ENCODE peak calls at places on chromosome 1, in four cellular contexts. W is mammary epithelial cell, A is neuronal stem cell, H is HCT116. Y is an unnamed sample.

GRCh38 chr1:169201084-169201619 is 94.7 kb downstream of the ATP1B1 start:
- DNase-seq in H (no peak), W (peak; percentile 58), A (no peak), Y (no peak)

GRCh38 chr1:151535326-151536271 is 4.5 kb upstream of the TUFT1 start:
- DNase-seq in W (no peak), H (no peak), A (no peak), Y (no peak)

GRCh38 chr1:31932491-31933316 is 5.5 kb downstream of the PTP4A2 start:
- DNase-seq in H (no peak), W (peak; percentile 51), A (no peak), Y (no peak)

GRCh38 chr1:171468120-171468790 is 17.1 kb upstream of the PRRC2C start:
- DNase-seq in A (no peak), H (peak; percentile 37), W (peak; percentile 90), Y (no peak)

GRCh38 chr1:165675794-165676193 is 22.6 kb downstream of the ALDH9A1 start:
- DNase-seq in W (no peak), A (no peak), H (no peak), Y (no peak)

GRCh38 chr1:246064891-246065290 is 442.2 kb downstream of the SMYD3 start:
- DNase-seq in W (no peak), H (no peak), A (no peak), Y (no peak)

GRCh38 chr1:34267326-34267725 is 90.6 kb downstream of the C1orf94 start:
- DNase-seq in A (no peak), W (no peak), H (no peak), Y (no peak)

GRCh38 chr1:94160811-94161210 is 39.9 kb upstream of the ABCA4 start:
- DNase-seq in H (peak; percentile 43), W (peak; percentile 32), A (peak; percentile 23), Y (no peak)

GRCh38 chr1:161382214-161383019 is 14.7 kb upstream of the CFAP126 start:
- DNase-seq in A (peak; percentile 29), W (peak; percentile 80), H (peak; percentile 45), Y (no peak)

GRCh38 chr1:110673197-110673701 is 1.5 kb downstream of the KCNA3 start:
- DNase-seq in A (no peak), W (no peak), H (no peak), Y (no peak)

GRCh38 chr1:38190978-38191377 is 144.4 kb upstream of the POU3F1 start:
- DNase-seq in A (no peak), W (no peak), H (no peak), Y (no peak)

GRCh38 chr1:210143465-210144062 is 89.0 kb upstream of the SERTAD4 start:
- DNase-seq in A (peak; percentile 54), W (peak; percentile 51), H (peak; percentile 58), Y (peak; percentile 80)

GRCh38 chr1:17881761-17882160 is 126.6 kb downstream of the ACTL8 start:
- DNase-seq in H (no peak), A (no peak), W (no peak), Y (no peak)

GRCh38 chr1:87435484-87435883 is 106.8 kb downstream of the LMO4 start:
- DNase-seq in H (no peak), W (peak; percentile 51), A (no peak), Y (no peak)

GRCh38 chr1:194503209-194503608 is 1316.8 kb upstream of the B3GALT2 start:
- DNase-seq in W (no peak), H (no peak), A (no peak), Y (no peak)

GRCh38 chr1:30933874-30934252 is 25.3 kb upstream of the SDC3 start:
- DNase-seq in H (no peak), W (peak; percentile 70), A (no peak), Y (no peak)

GRCh38 chr1:16163882-16164820 is 8.3 kb upstream of the EPHA2 start:
- DNase-seq in W (peak; percentile 93), A (no peak), H (no peak), Y (no peak)

GRCh38 chr1:36083219-36083618 is 675 bp upstream of the TEKT2 start:
- DNase-seq in A (no peak), W (no peak), H (no peak), Y (no peak)

GRCh38 chr1:64549464-64550239 is 79.7 kb downstream of the CACHD1 start:
- DNase-seq in H (no peak), A (no peak), W (no peak), Y (no peak)

GRCh38 chr1:168794057-168794456 is 65.1 kb upstream of the DPT start:
- DNase-seq in A (no peak), H (no peak), W (peak; percentile 2), Y (no peak)

GRCh38 chr1:42302034-42302433 is 33.0 kb downstream of the FOXJ3 start:
- DNase-seq in H (no peak), A (no peak), W (no peak), Y (no peak)

GRCh38 chr1:42311138-42311537 is 23.9 kb downstream of the FOXJ3 start:
- DNase-seq in W (no peak), H (no peak), A (no peak), Y (no peak)

GRCh38 chr1:42306977-42307376 is 28.1 kb downstream of the FOXJ3 start:
- DNase-seq in H (no peak), W (no peak), A (no peak), Y (no peak)

GRCh38 chr1:42305639-42306038 is 29.4 kb downstream of the FOXJ3 start:
- DNase-seq in W (no peak), H (no peak), A (no peak), Y (no peak)
- H3K9ac ChIP-seq in W (no peak overlapping the region), H (no peak overlapping the region), A (no peak overlapping the region), Y (no peak overlapping the region)

DNA sequence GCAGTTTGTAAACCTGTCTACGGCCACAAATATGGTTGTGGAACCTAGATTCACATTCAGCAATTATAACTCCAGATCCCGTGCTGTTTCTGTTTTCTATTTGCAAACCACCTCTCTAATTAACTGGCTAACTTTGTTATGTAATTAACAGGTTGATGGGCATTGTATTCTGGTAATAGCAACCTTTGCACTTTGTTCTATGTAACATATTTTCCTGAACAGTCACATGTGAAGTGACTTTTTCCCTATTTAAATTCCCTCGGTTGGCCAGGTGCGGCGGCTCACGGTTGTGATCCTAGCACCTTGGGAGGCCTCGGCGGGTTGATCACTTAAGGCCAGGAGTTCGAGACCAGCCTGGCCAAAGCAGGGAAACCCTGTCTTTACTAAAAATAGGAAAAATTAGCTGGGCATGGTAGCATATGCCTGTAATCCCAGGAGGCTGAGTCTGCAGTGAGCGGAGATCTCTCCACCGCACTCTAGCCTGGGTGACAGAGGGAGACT is 1.4 kb downstream of the ACADM start:
- DNase-seq in H (no peak), W (no peak), A (no peak), Y (peak; percentile 62)
- H3K4me3 ChIP-seq in H (peak overlapping the region; percentile 85), W (peak overlapping the region; percentile 90), A (no peak overlapping the region), Y (peak overlapping the region; percentile 80)

GRCh38 chr1:200903793-200904192 is 9.1 kb downstream of the INAVA start:
- DNase-seq in H (no peak), W (no peak), A (no peak), Y (no peak)

GRCh38 chr1:200905411-200906052 is 10.8 kb downstream of the INAVA start:
- DNase-seq in A (no peak), W (peak; percentile 89), H (no peak), Y (no peak)

GRCh38 chr1:200901796-200902444 is 7.2 kb downstream of the INAVA start:
- DNase-seq in W (peak; percentile 71), H (no peak), A (no peak), Y (no peak)

GRCh38 chr1:200906491-200906890 is 11.8 kb downstream of the INAVA start:
- DNase-seq in A (no peak), H (no peak), W (no peak), Y (no peak)

DNA sequence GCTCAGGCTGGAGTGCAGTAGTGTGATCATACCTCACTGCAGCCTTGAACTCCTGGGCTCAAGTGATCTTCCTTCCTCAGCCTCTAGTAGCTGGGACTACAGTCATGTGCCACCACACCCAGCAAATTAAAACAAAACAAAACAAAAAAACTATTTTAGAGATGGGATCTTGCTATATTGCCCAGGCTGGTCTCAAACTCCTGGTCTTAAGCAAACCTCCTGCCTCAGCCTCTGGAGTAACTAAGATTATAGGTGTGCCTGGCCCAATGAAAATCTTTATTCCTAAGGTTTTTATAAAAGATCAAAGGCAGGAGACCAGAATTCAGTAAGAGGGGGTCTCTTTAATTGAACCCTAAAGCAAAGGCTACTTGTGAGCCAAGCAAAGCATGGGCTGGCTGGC is 10.1 kb downstream of the INAVA start:
- DNase-seq in A (no peak), W (no peak), H (no peak), Y (no peak)
- H3K9ac ChIP-seq in A (no peak overlapping the region), W (no peak overlapping the region), H (no peak overlapping the region), Y (no peak overlapping the region)

GRCh38 chr1:244102051-244102450 is 51.0 kb downstream of the ZBTB18 start:
- DNase-seq in H (no peak), A (no peak), W (no peak), Y (no peak)

GRCh38 chr1:244102471-244102870 is 51.4 kb downstream of the ZBTB18 start:
- DNase-seq in H (no peak), A (no peak), W (no peak), Y (no peak)

GRCh38 chr1:244104309-244105060 is 53.4 kb downstream of the ZBTB18 start:
- DNase-seq in W (peak; percentile 37), A (no peak), H (no peak), Y (no peak)

GRCh38 chr1:244106837-244107491 is 55.9 kb downstream of the ZBTB18 start:
- DNase-seq in H (no peak), A (no peak), W (no peak), Y (no peak)

GRCh38 chr1:244106173-244106572 is 55.1 kb downstream of the ZBTB18 start:
- DNase-seq in A (no peak), H (no peak), W (no peak), Y (no peak)
- H3K4me3 ChIP-seq in A (no peak overlapping the region), H (no peak overlapping the region), W (no peak overlapping the region), Y (no peak overlapping the region)

GRCh38 chr1:58574816-58575215 is 2.2 kb downstream of the TACSTD2 start:
- DNase-seq in H (no peak), W (peak; percentile 61), A (no peak), Y (no peak)

GRCh38 chr1:58573138-58573537 is 3.9 kb downstream of the TACSTD2 start:
- DNase-seq in A (no peak), W (peak; percentile 42), H (no peak), Y (no peak)

GRCh38 chr1:58572691-58573090 is 4.4 kb downstream of the TACSTD2 start:
- DNase-seq in A (no peak), W (peak; percentile 81), H (no peak), Y (no peak)

GRCh38 chr1:58575831-58576726 is 973 bp downstream of the TACSTD2 start:
- DNase-seq in A (no peak), H (no peak), W (peak; percentile 65), Y (peak; percentile 20)

DNA sequence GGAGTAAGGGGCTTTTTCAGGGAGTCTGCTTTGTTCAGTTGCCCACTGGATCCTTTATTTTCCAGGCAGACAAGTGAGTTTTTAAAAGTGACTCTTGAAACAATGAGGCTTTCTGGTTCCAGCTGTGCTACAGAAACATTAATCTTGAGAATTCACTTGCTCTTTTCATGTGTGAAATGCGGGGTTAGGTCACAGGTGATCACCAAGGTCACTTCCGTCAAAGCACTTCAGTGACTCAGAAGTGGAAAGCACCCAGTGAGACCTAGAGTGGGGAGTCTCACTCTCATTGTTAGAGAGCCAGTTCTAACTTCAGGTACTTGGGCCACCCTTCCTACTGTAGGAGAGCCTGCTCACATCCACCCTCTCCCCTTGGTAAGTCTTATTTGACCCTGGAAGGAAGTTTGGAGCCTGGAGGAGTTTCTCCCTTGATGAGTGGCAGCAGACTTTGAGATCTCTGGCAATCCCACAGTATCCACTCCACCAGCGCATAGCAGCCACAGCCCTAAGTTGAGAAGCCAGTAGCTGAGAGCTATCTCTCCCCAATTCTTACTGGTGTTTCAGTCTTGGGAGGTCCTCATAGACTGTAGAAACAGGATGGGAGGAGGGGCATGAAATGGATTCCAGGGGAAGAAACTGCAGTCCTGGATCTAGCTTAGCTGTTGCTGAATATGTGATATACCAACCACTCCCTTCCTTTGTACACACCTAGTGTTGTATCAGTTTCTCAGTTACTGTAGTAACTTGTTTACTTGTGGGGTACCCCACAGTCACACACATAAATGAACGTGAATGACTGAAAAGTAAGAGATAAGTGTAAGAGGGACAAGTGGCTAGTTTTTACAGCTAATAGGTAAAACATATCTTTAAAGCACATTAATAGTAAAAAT is 3.1 kb downstream of the TACSTD2 start:
- DNase-seq in A (no peak), W (peak; percentile 92), H (no peak), Y (no peak)
- H3K9ac ChIP-seq in A (no peak overlapping the region), W (peak overlapping the region; percentile 44), H (peak overlapping the region; percentile 23), Y (no peak overlapping the region)